ENCODE peak calls at places on chromosomes 6 and 20, in eight cellular contexts. R is endothelial cell; B is stimulated activated naive B cell treated with anti-CD40 and anti-IgM and Interleukin-4, amounts not matched to agents 10 μg/mL and 1 μg/mL and 100 μg/mL, for 72 hours; C is DMS 273 treated with DMSO at 0.1 percent for 48 hours; K is fibroblast of lung; U is body of pancreas; Z is NCI-H1694; H is EL. G is an unnamed sample.

GRCh38 chr6:122953766-122954165 is 42.3 kb upstream of the CLVS2 start:
- DNase-seq in H (no peak), C (no peak), U (no peak), K (no peak), R (no peak), Z (no peak), B (no peak), G (no peak)

GRCh38 chr6:37365791-37366190 is 12.0 kb downstream of the RNF8 start:
- DNase-seq in K (peak), B (no peak), Z (peak), H (no peak), R (no peak), C (no peak), U (no peak), G (peak)

GRCh38 chr20:1883986-1884385 is 11.2 kb upstream of the SIRPA start:
- DNase-seq in K (no peak), H (no peak), Z (no peak), C (no peak), R (no peak), B (no peak), U (no peak), G (no peak)

GRCh38 chr6:127832381-127832780 is 68.5 kb downstream of the THEMIS start:
- DNase-seq in B (no peak), U (no peak), C (no peak), Z (no peak), R (no peak), K (no peak), H (peak), G (no peak)

GRCh38 chr6:107567643-107568042 is 77.7 kb downstream of the SOBP start:
- DNase-seq in K (no peak), U (no peak), R (no peak), Z (no peak), C (no peak), B (no peak), H (no peak), G (no peak)

GRCh38 chr20:37510226-37510625 is 10.8 kb upstream of the NNAT start:
- DNase-seq in U (no peak), H (no peak), Z (no peak), C (no peak), B (no peak), R (no peak), K (no peak), G (no peak)

GRCh38 chr20:63042448-63043071 is 35.8 kb upstream of the BHLHE23 start:
- DNase-seq in R (no peak), U (no peak), Z (no peak), C (no peak), B (no peak), H (no peak), K (no peak), G (no peak)

GRCh38 chr6:87093651-87094050 is 1.3 kb downstream of the CGA start:
- DNase-seq in U (no peak), K (peak), H (peak), B (no peak), R (no peak), C (no peak), Z (no peak), G (no peak)

GRCh38 chr6:134750669-134751068 is 199.2 kb downstream of the ALDH8A1 start:
- DNase-seq in B (no peak), U (no peak), R (no peak), H (peak), C (no peak), Z (peak), K (no peak), G (no peak)

GRCh38 chr6:145036848-145037567 is 698.3 kb downstream of the EPM2A start:
- DNase-seq in K (no peak), B (no peak), Z (no peak), R (no peak), C (no peak), U (no peak), H (no peak), G (no peak)

GRCh38 chr6:33577106-33577535 is 3.0 kb downstream of the BAK1 start:
- DNase-seq in R (no peak), K (no peak), Z (no peak), H (no peak), B (no peak), U (peak), C (no peak), G (no peak)

GRCh38 chr6:132190097-132190814 is 211.0 kb downstream of the MOXD1 start:
- DNase-seq in H (peak), Z (no peak), R (no peak), K (peak), U (no peak), C (no peak), B (peak), G (no peak)

GRCh38 chr6:29797120-29797519 is 30.5 kb upstream of the HLA-G start:
- DNase-seq in H (peak), K (peak), C (no peak), U (no peak), R (no peak), Z (no peak), B (no peak), G (no peak)

GRCh38 chr20:53839423-53840176 is 230.8 kb downstream of the BCAS1 start:
- DNase-seq in R (peak), K (no peak), H (no peak), Z (no peak), B (peak), C (no peak), U (peak), G (no peak)

GRCh38 chr6:143782517-143782916 is 60.6 kb upstream of the LTV1 start:
- DNase-seq in R (no peak), K (no peak), Z (no peak), C (no peak), U (no peak), B (no peak), H (no peak), G (no peak)

GRCh38 chr6:138692978-138693909 is 80.3 kb upstream of the CCDC28A start:
- DNase-seq in U (peak), Z (peak), R (peak), K (peak), C (peak), H (peak), B (peak), G (peak)

G was measured in erythroblast.